ENCODE peak calls at places on chromosome 6, in six cellular contexts. I, M, Y, Z, E and Q are unnamed samples.

GRCh38 chr6:47203266-47203967 is 106.3 kb downstream of the TNFRSF21 start:
- DNase-seq in I (no peak), M (no peak), Z (no peak), E (peak), Y (no peak), Q (no peak)

GRCh38 chr6:111173341-111173740 is 86.0 kb downstream of the SLC16A10 start:
- DNase-seq in E (no peak), Y (no peak), M (no peak), I (no peak), Z (no peak), Q (no peak)

GRCh38 chr6:139250296-139251274 is 41.2 kb downstream of the TXLNB start:
- DNase-seq in Y (peak), Z (peak), M (peak), I (peak), E (peak), Q (no peak)

GRCh38 chr6:157779705-157780604 is 43.1 kb upstream of the SNX9 start:
- DNase-seq in E (peak), M (no peak), Z (no peak), I (no peak), Y (no peak), Q (no peak)

GRCh38 chr6:79635179-79635578 is 4.0 kb downstream of the SH3BGRL2 start:
- DNase-seq in I (no peak), M (no peak), Y (no peak), Z (no peak), E (peak), Q (no peak)

GRCh38 chr6:170247178-170247701 is 43.6 kb downstream of the DLL1 start:
- DNase-seq in M (no peak), E (no peak), Y (no peak), I (no peak), Z (no peak), Q (no peak)

GRCh38 chr6:122995930-122996796 is at the start of gene CLVS2:
- DNase-seq in M (peak), I (peak), Z (peak), E (no peak), Y (no peak), Q (no peak)

GRCh38 chr6:21527731-21528130 is 65.8 kb upstream of the SOX4 start:
- DNase-seq in E (no peak), Y (no peak), Z (no peak), I (no peak), M (no peak), Q (no peak)

GRCh38 chr6:24720131-24720603 is 1.2 kb upstream of the C6orf62 start:
- DNase-seq in E (peak), Y (no peak), M (peak), Z (peak), I (peak), Q (no peak)

GRCh38 chr6:149472241-149472640 is 12.6 kb downstream of the ZC3H12D start:
- DNase-seq in Z (no peak), I (no peak), E (no peak), Y (no peak), M (no peak), Q (no peak)

GRCh38 chr6:149476789-149477455 is 7.9 kb downstream of the ZC3H12D start:
- DNase-seq in I (no peak), Z (no peak), Y (no peak), E (no peak), M (peak), Q (no peak)

GRCh38 chr6:149471801-149472200 is 13.0 kb downstream of the ZC3H12D start:
- DNase-seq in E (no peak), Z (no peak), M (peak), I (no peak), Y (no peak), Q (no peak)

GRCh38 chr6:149473080-149474052 is 11.4 kb downstream of the ZC3H12D start:
- DNase-seq in Y (no peak), E (no peak), I (no peak), M (peak), Z (no peak), Q (no peak)

GRCh38 chr6:149474108-149474935 is 10.5 kb downstream of the ZC3H12D start:
- DNase-seq in Z (no peak), I (no peak), E (no peak), M (peak), Y (no peak), Q (no peak)
- H3K4me3 ChIP-seq in Z (no peak), I (no peak), E (no peak), M (peak), Y (no peak), Q (no peak)

DNA sequence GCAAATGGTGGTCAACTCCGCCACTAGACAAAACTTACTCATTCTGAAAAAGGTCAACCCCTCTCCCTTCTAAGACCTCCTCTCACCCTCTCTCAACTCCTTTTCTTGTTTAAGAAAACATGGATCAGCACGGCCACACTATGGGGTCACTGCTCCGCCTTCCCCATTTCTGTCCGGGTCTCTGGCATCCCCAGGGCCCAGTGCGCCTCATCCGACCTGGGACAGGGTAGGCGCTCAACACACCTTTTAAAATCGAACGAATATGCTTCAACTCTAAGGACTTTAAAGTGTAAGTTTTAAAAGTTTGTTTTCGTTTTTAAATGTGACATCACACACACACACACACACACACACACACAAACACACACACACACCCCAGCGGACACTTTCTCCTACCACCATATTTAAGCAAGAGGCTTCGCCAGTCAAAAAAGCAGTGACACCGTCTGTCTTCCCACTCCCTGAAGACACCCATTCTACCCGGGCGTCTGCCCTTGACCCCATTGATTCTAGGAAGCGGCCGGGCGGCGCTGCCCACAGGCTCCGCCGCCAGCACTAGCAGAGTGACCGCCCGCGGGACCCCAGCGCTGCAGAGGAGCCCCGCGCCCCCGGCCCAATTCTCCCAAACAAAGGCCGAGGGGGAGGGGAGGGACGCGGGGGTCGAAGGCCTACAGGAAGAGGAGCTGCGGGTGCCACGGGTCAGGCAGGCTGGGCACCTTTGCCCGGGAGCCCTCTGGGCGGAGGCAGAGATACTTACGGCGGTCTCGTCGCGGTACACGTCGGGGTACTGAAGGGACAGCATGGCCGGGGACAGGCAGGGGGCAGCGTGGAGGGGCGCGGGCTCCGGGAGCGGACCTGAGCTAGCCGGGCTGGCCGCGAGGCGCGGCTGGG is 547 bp downstream of the PREP start:
- DNase-seq in Y (no peak), E (peak), Z (peak), I (no peak), M (no peak), Q (no peak)
- TF ChIP-seq CTCF in Y (no peak), E (no peak), Z (no peak), I (no peak), M (no peak), Q (no peak)

DNA sequence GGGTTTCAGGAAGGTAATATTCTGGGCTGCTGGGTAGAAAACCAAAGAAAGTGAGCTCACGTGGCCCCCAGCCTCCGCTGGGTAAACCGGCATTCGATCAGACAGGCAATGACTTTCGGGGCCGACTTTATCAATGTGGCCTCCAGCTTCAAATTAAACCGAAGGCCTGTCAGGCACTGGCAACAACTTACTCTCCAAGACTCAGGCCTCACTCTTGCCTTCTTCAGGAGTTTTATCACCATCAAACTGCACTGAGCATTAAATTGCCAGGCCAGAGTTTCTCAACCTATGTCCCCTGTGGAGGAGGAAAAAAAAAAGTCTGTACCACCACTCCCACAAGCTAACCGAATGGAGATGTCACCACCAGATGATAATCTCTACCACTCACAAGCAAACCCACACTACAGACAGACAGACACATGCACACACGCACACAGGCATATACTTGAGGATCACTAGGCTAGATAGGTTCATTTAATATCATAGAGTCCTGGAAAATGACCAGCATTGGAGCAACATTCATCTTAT is 1.1 kb upstream of the MBOAT1 start:
- DNase-seq in Y (no peak), I (no peak), M (no peak), E (no peak), Z (no peak), Q (no peak)
- H3K4me3 ChIP-seq in Y (peak), I (no peak), M (peak), E (peak), Z (peak), Q (peak)

GRCh38 chr6:109447087-109447486 is 6.6 kb downstream of the SMPD2 start:
- DNase-seq in M (no peak), Y (no peak), Z (no peak), E (no peak), I (no peak), Q (no peak)

GRCh38 chr6:109443425-109443950 is 3.0 kb downstream of the SMPD2 start:
- DNase-seq in Z (no peak), Y (no peak), E (no peak), M (no peak), I (no peak), Q (no peak)

GRCh38 chr6:109446072-109446471 is 5.5 kb downstream of the SMPD2 start:
- DNase-seq in Y (no peak), E (no peak), I (no peak), Z (no peak), M (peak), Q (no peak)

GRCh38 chr6:109446541-109446940 is 6.0 kb downstream of the SMPD2 start:
- DNase-seq in E (no peak), I (no peak), Y (no peak), Z (no peak), M (no peak), Q (no peak)

DNA sequence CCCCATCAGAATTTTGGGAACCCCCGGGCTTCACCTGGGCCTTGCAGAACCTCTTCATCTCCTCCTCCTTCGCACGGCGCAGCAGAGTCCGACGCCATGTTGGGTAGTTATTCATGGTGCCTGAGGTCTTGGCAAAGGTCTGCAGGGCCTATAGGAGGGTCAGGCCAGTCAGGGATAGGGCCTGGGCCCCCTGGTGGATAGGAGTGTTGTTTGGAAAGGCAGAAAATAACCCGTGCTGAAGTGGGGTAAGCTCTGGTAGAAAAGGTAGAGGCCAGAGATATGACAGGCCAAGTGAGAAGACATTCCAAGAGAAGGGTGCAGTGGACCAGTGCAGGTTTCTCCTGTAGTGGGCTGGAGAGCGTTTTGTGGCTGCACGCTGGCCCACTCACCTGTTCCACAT is 4.9 kb downstream of the SMPD2 start:
- DNase-seq in I (no peak), M (no peak), Z (no peak), Y (no peak), E (no peak), Q (no peak)
- TF ChIP-seq CTCF in I (no peak), M (no peak), Z (peak), Y (no peak), E (no peak), Q (no peak)

DNA sequence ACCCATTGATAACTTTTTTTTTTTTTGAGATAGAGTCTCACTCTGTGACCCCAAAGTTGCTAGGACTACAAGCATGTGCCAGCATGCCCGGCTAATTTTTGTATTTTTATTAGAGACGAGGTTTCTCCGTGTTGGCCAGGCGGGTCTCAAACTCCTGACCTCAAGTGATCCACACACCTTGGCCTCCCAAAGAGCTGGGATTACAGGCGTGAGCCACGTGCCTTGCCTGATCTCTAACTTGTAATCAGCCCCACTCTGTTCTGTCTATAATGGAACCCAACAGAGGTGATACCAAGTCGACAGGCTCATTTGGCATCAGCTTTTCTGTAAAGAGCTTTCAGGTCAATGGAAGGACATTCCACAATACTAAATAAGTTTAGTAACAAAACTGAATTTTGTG is 99.4 kb downstream of the HFE start:
- DNase-seq in I (no peak), Y (no peak), Z (no peak), M (no peak), E (no peak), Q (no peak)
- H3K4me3 ChIP-seq in I (no peak), Y (no peak), Z (no peak), M (no peak), E (no peak), Q (no peak)

GRCh38 chr6:129628101-129628815 is 81.7 kb downstream of the ARHGAP18 start:
- DNase-seq in Y (no peak), E (no peak), I (no peak), M (no peak), Z (no peak), Q (no peak)

GRCh38 chr6:129633529-129633928 is 76.4 kb downstream of the ARHGAP18 start:
- DNase-seq in M (no peak), Y (no peak), Z (no peak), I (no peak), E (no peak), Q (no peak)

GRCh38 chr6:129631070-129631469 is 78.9 kb downstream of the ARHGAP18 start:
- DNase-seq in M (no peak), Y (no peak), I (no peak), Z (no peak), E (no peak), Q (no peak)

GRCh38 chr6:129632081-129632758 is 77.8 kb downstream of the ARHGAP18 start:
- DNase-seq in I (no peak), Z (no peak), M (no peak), E (no peak), Y (no peak), Q (no peak)

GRCh38 chr6:129630606-129631005 is 79.4 kb downstream of the ARHGAP18 start:
- DNase-seq in E (no peak), I (no peak), Y (no peak), Z (no peak), M (no peak), Q (no peak)
- TF ChIP-seq CTCF in E (no peak), I (no peak), Y (no peak), Z (no peak), M (no peak), Q (no peak)

DNA sequence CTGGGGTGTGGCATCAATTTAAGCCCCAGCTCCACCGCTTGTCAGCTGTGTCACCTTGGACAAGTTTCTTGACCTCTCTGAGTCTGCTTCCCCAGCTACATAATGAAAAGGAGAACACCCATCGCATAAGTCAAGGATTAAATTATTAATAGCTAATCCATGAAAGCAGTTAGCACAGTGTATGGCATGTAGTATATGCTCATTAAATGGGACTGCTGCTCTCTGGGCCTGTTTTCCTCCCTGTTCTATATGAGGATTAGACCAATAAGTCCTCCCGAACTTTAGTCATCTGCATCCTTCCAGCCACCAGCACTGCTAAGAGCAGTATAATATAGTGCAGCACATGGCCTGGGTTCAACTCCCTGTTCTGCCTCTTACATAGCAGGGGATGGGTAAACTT is 19.7 kb downstream of the ETV7 start:
- DNase-seq in I (no peak), Z (no peak), M (no peak), Y (no peak), E (no peak), Q (no peak)
- H3K4me3 ChIP-seq in I (no peak), Z (no peak), M (no peak), Y (no peak), E (no peak), Q (no peak)

GRCh38 chr6:129029778-129030177 is 146.8 kb downstream of the LAMA2 start:
- DNase-seq in I (no peak), M (no peak), Z (no peak), Y (no peak), E (no peak), Q (no peak)
- TF ChIP-seq CTCF in I (no peak), M (no peak), Z (no peak), Y (no peak), E (no peak), Q (no peak)

DNA sequence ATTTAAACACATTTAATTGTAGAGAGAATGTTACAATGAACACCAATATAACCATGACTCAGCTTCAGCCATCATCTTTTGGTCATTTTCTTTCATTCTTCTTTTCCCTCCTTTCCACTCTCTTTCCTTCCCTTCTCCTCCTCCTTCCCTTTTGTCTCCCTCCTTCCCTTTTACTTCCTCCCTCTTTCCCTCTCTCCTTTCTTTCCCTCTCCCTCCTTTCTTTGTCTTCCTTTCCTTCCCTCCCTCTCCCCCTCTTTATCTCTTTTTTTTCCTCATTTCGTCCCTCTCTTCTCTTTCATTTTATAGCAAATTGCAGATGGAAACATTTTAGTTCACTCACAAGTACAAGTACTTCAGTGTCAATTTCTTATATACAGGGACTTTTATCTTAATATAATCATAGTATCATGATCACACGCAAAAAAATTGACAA is 1.8 kb downstream of the ZKSCAN3 start:
- DNase-seq in M (no peak), Z (no peak), E (no peak), Y (no peak), I (no peak), Q (no peak)
- H3K4me3 ChIP-seq in M (peak), Z (no peak), E (no peak), Y (no peak), I (no peak), Q (no peak)